ENCODE peak calls at places on chromosomes 7 and 10, in six cellular contexts. C is NCI-H345; M is Jurkat, Clone E6-1; S is GM12865; A is pancreas; N is AML-193. T is an unnamed sample.

GRCh38 chr10:71984798-71985388 is 20.7 kb downstream of the CHST3 start:
- DNase-seq in C (no peak), M (no peak), S (peak), A (no peak), N (no peak), T (no peak)

GRCh38 chr7:66409493-66409892 is 204.4 kb downstream of the TPST1 start:
- DNase-seq in C (no peak), M (no peak), S (no peak), A (no peak), N (no peak), T (no peak)

GRCh38 chr10:79476645-79477044 is 31.2 kb upstream of the ZCCHC24 start:
- DNase-seq in C (no peak), M (no peak), S (no peak), A (no peak), N (no peak), T (no peak)

GRCh38 chr7:26438078-26438477 is 146.4 kb downstream of the SNX10 start:
- DNase-seq in C (no peak), M (no peak), S (no peak), A (no peak), N (no peak), T (no peak)

GRCh38 chr10:19918800-19919199 is 102.6 kb downstream of the PLXDC2 start:
- DNase-seq in C (no peak), M (no peak), S (no peak), A (no peak), N (no peak), T (no peak)

GRCh38 chr10:26653004-26653403 is 44.5 kb upstream of the PDSS1 start:
- DNase-seq in C (no peak), M (no peak), S (no peak), A (no peak), N (no peak), T (no peak)

GRCh38 chr7:100674441-100675407 is 1.2 kb downstream of the GNB2 start:
- DNase-seq in C (no peak), M (no peak), S (no peak), A (peak), N (no peak), T (no peak)

GRCh38 chr7:43211693-43212092 is 99.2 kb downstream of the HECW1 start:
- DNase-seq in C (no peak), M (no peak), S (no peak), A (no peak), N (no peak), T (no peak)

GRCh38 chr7:73652541-73652949 is 15.1 kb upstream of the VPS37D start:
- DNase-seq in C (no peak), M (no peak), S (no peak), A (no peak), N (no peak), T (peak)

GRCh38 chr7:140402178-140402835 is 1.6 kb upstream of the RAB19 start:
- DNase-seq in C (no peak), M (no peak), S (no peak), A (no peak), N (no peak), T (no peak)

GRCh38 chr10:16835223-16835622 is 18.0 kb upstream of the RSU1 start:
- DNase-seq in C (no peak), M (peak), S (no peak), A (no peak), N (no peak), T (no peak)

GRCh38 chr7:135281363-135281949 is 47.8 kb downstream of the STRA8 start:
- DNase-seq in C (peak), M (peak), S (peak), A (peak), N (peak), T (peak)

GRCh38 chr10:114025610-114026130 is 18.0 kb upstream of the ADRB1 start:
- DNase-seq in C (no peak), M (no peak), S (no peak), A (no peak), N (no peak), T (no peak)

GRCh38 chr10:7300327-7300726 is 110.5 kb downstream of the SFMBT2 start:
- DNase-seq in C (no peak), M (no peak), S (no peak), A (no peak), N (no peak), T (no peak)

GRCh38 chr10:13915710-13916109 is 328.9 kb downstream of the PRPF18 start:
- DNase-seq in C (no peak), M (no peak), S (no peak), A (no peak), N (no peak), T (peak)

GRCh38 chr10:31358688-31359330 is 39.8 kb downstream of the ZEB1 start:
- DNase-seq in C (no peak), M (no peak), S (no peak), A (no peak), N (no peak), T (no peak)

GRCh38 chr7:136138991-136139390 is 161.8 kb upstream of the MTPN start:
- DNase-seq in C (no peak), M (no peak), S (no peak), A (no peak), N (no peak), T (no peak)

GRCh38 chr10:62352356-62352963 is 21.7 kb upstream of the ZNF365 start:
- DNase-seq in C (no peak), M (no peak), S (no peak), A (no peak), N (no peak), T (no peak)

GRCh38 chr7:31096882-31097258 is 44.8 kb downstream of the ADCYAP1R1 start:
- DNase-seq in C (no peak), M (no peak), S (no peak), A (peak), N (no peak), T (peak)

GRCh38 chr10:11178606-11179221 is 161.0 kb downstream of the CELF2 start:
- DNase-seq in C (no peak), M (peak), S (peak), A (no peak), N (peak), T (peak)

GRCh38 chr7:6026917-6027316 is 4.3 kb upstream of the ANKRD61 start:
- DNase-seq in C (no peak), M (no peak), S (peak), A (no peak), N (no peak), T (no peak)

GRCh38 chr10:114720685-114721278 is 62.7 kb upstream of the ABLIM1 start:
- DNase-seq in C (no peak), M (no peak), S (no peak), A (no peak), N (no peak), T (no peak)

GRCh38 chr7:121620206-121620605 is 224.1 kb upstream of the FAM3C start:
- DNase-seq in C (no peak), M (no peak), S (no peak), A (no peak), N (no peak), T (no peak)

GRCh38 chr10:84715911-84716310 is 387.5 kb downstream of the CCSER2 start:
- DNase-seq in C (peak), M (peak), S (peak), A (no peak), N (peak), T (no peak)

GRCh38 chr7:1768835-1769234 is 98.8 kb downstream of the ELFN1 start:
- DNase-seq in C (no peak), M (peak), S (no peak), A (no peak), N (no peak), T (no peak)

GRCh38 chr7:12281026-12281425 is 69.9 kb downstream of the TMEM106B start:
- DNase-seq in C (no peak), M (no peak), S (no peak), A (no peak), N (no peak), T (no peak)

GRCh38 chr7:98116656-98117461 is 10.2 kb downstream of the LMTK2 start:
- DNase-seq in C (no peak), M (no peak), S (no peak), A (no peak), N (no peak), T (no peak)

GRCh38 chr10:62632071-62632809 is 172.3 kb upstream of the ADO start:
- DNase-seq in C (no peak), M (peak), S (peak), A (no peak), N (peak), T (no peak)

GRCh38 chr10:42952931-42953683 is 123.8 kb upstream of the RET start:
- DNase-seq in C (no peak), M (no peak), S (no peak), A (peak), N (no peak), T (no peak)

GRCh38 chr7:139169816-139170215 is 60.3 kb upstream of the ZC3HAV1 start:
- DNase-seq in C (no peak), M (no peak), S (no peak), A (no peak), N (no peak), T (no peak)

GRCh38 chr10:78953124-78954008 is 115.4 kb upstream of the ZMIZ1 start:
- DNase-seq in C (no peak), M (no peak), S (peak), A (no peak), N (no peak), T (no peak)

GRCh38 chr10:119149723-119150122 is 15.8 kb downstream of the SFXN4 start:
- DNase-seq in C (no peak), M (no peak), S (no peak), A (no peak), N (no peak), T (no peak)

GRCh38 chr7:5550831-5551230 is 127.2 kb upstream of the TNRC18 start:
- DNase-seq in C (no peak), M (no peak), S (no peak), A (no peak), N (no peak), T (no peak)

GRCh38 chr7:117715784-117716445 is 157.3 kb downstream of the CTTNBP2 start:
- DNase-seq in C (peak), M (peak), S (peak), A (no peak), N (peak), T (peak)

GRCh38 chr7:146892151-146892550 is 775.5 kb downstream of the CNTNAP2 start:
- DNase-seq in C (no peak), M (no peak), S (no peak), A (no peak), N (no peak), T (no peak)

GRCh38 chr10:73850863-73851461 is 23.4 kb downstream of the CAMK2G start:
- DNase-seq in C (no peak), M (no peak), S (no peak), A (no peak), N (no peak), T (no peak)

GRCh38 chr7:464177-464711 is 55.4 kb downstream of the PDGFA start:
- DNase-seq in C (no peak), M (no peak), S (no peak), A (peak), N (no peak), T (no peak)

GRCh38 chr10:71015674-71016073 is 127.3 kb upstream of the PCBD1 start:
- DNase-seq in C (no peak), M (peak), S (no peak), A (no peak), N (no peak), T (no peak)

GRCh38 chr10:94859086-94859485 is 79.4 kb upstream of the CYP2C9 start:
- DNase-seq in C (no peak), M (no peak), S (no peak), A (no peak), N (no peak), T (no peak)